ENCODE peak calls at places on chromosomes 11 and 22, in eight cellular contexts. One of them, this sample, is unnamed.
A peak's percentile ranks its signal among the peaks of the same experiment; 100 is the strongest.

GRCh38 chr22:33582822-33583400 is 337.4 kb downstream of the LARGE1 start:
- DNase-seq in left colon: no peak
- DNase-seq in AG04450: no peak
- DNase-seq in endothelial cell: no peak
- DNase-seq in Caco-2: no peak
- DNase-seq in GM12865: no peak
- DNase-seq in nephron progenitor cell: no peak
- DNase-seq in dorsolateral prefrontal cortex: no peak
- DNase-seq in this sample: no peak

GRCh38 chr11:7143908-7144307 is 55.1 kb downstream of the RBMXL2 start:
- DNase-seq in nephron progenitor cell: no peak
- DNase-seq in endothelial cell: no peak
- DNase-seq in Caco-2: no peak
- DNase-seq in GM12865: no peak
- DNase-seq in dorsolateral prefrontal cortex: no peak
- DNase-seq in AG04450: no peak
- DNase-seq in left colon: no peak
- DNase-seq in this sample: no peak

GRCh38 chr22:30969532-30970355 is 679 bp downstream of the TUG1 start:
- DNase-seq in endothelial cell: peak; percentile 50
- DNase-seq in GM12865: peak; percentile 80
- DNase-seq in nephron progenitor cell: no peak
- DNase-seq in Caco-2: peak; percentile 43
- DNase-seq in AG04450: no peak
- DNase-seq in left colon: peak; percentile 42
- DNase-seq in dorsolateral prefrontal cortex: no peak
- DNase-seq in this sample: no peak

GRCh38 chr11:69891421-69892236 is 72.4 kb upstream of the FGF3 start:
- DNase-seq in Caco-2: peak; percentile 65
- DNase-seq in dorsolateral prefrontal cortex: no peak
- DNase-seq in left colon: peak; percentile 87
- DNase-seq in nephron progenitor cell: no peak
- DNase-seq in AG04450: no peak
- DNase-seq in GM12865: no peak
- DNase-seq in endothelial cell: no peak
- DNase-seq in this sample: no peak

GRCh38 chr11:105179542-105180278 is 40.1 kb upstream of the CARD18 start:
- DNase-seq in dorsolateral prefrontal cortex: no peak
- DNase-seq in endothelial cell: no peak
- DNase-seq in nephron progenitor cell: no peak
- DNase-seq in left colon: no peak
- DNase-seq in AG04450: no peak
- DNase-seq in Caco-2: no peak
- DNase-seq in GM12865: no peak
- DNase-seq in this sample: no peak

GRCh38 chr11:92550411-92550810 is 325.8 kb downstream of the FAT3 start:
- DNase-seq in endothelial cell: no peak
- DNase-seq in nephron progenitor cell: no peak
- DNase-seq in GM12865: no peak
- DNase-seq in dorsolateral prefrontal cortex: no peak
- DNase-seq in left colon: no peak
- DNase-seq in AG04450: no peak
- DNase-seq in Caco-2: no peak
- DNase-seq in this sample: no peak

GRCh38 chr22:37079668-37080171 is 28.2 kb downstream of the KCTD17 start:
- DNase-seq in endothelial cell: no peak
- DNase-seq in left colon: peak; percentile 51
- DNase-seq in AG04450: no peak
- DNase-seq in GM12865: no peak
- DNase-seq in nephron progenitor cell: no peak
- DNase-seq in dorsolateral prefrontal cortex: no peak
- DNase-seq in Caco-2: no peak
- DNase-seq in this sample: no peak

GRCh38 chr11:8339592-8340022 is 75.9 kb upstream of the LMO1 start:
- DNase-seq in left colon: no peak
- DNase-seq in Caco-2: no peak
- DNase-seq in dorsolateral prefrontal cortex: no peak
- DNase-seq in AG04450: no peak
- DNase-seq in endothelial cell: no peak
- DNase-seq in GM12865: no peak
- DNase-seq in nephron progenitor cell: no peak
- DNase-seq in this sample: no peak

GRCh38 chr22:45155050-45155840 is 8.5 kb upstream of the NUP50 start:
- DNase-seq in dorsolateral prefrontal cortex: no peak
- DNase-seq in endothelial cell: no peak
- DNase-seq in AG04450: no peak
- DNase-seq in Caco-2: no peak
- DNase-seq in GM12865: no peak
- DNase-seq in nephron progenitor cell: no peak
- DNase-seq in left colon: no peak
- DNase-seq in this sample: no peak

GRCh38 chr22:20211409-20211996 is 56.6 kb downstream of the RTN4R start:
- DNase-seq in nephron progenitor cell: no peak
- DNase-seq in left colon: no peak
- DNase-seq in GM12865: no peak
- DNase-seq in Caco-2: no peak
- DNase-seq in dorsolateral prefrontal cortex: no peak
- DNase-seq in endothelial cell: no peak
- DNase-seq in AG04450: no peak
- DNase-seq in this sample: no peak

GRCh38 chr22:46609175-46609690 is 11.0 kb upstream of the GRAMD4 start:
- DNase-seq in nephron progenitor cell: no peak
- DNase-seq in AG04450: no peak
- DNase-seq in Caco-2: no peak
- DNase-seq in GM12865: no peak
- DNase-seq in endothelial cell: no peak
- DNase-seq in dorsolateral prefrontal cortex: no peak
- DNase-seq in left colon: peak; percentile 85
- DNase-seq in this sample: no peak

GRCh38 chr11:84498016-84498415 is 1129.1 kb downstream of the DLG2 start:
- DNase-seq in GM12865: no peak
- DNase-seq in left colon: no peak
- DNase-seq in AG04450: no peak
- DNase-seq in Caco-2: no peak
- DNase-seq in endothelial cell: no peak
- DNase-seq in dorsolateral prefrontal cortex: no peak
- DNase-seq in nephron progenitor cell: no peak
- DNase-seq in this sample: no peak

GRCh38 chr22:48268771-48269552 is 1506.5 kb downstream of the TBC1D22A start:
- DNase-seq in endothelial cell: no peak
- DNase-seq in dorsolateral prefrontal cortex: no peak
- DNase-seq in AG04450: no peak
- DNase-seq in nephron progenitor cell: no peak
- DNase-seq in GM12865: no peak
- DNase-seq in Caco-2: no peak
- DNase-seq in left colon: no peak
- DNase-seq in this sample: no peak

GRCh38 chr11:13668957-13669521 is 571 bp downstream of the FAR1 start:
- DNase-seq in GM12865: peak; percentile 80
- DNase-seq in left colon: peak; percentile 74
- DNase-seq in dorsolateral prefrontal cortex: no peak
- DNase-seq in nephron progenitor cell: peak; percentile 65
- DNase-seq in endothelial cell: peak; percentile 49
- DNase-seq in Caco-2: peak; percentile 55
- DNase-seq in AG04450: no peak
- DNase-seq in this sample: no peak

GRCh38 chr11:102957953-102958352 is 2.4 kb upstream of the MMP13 start:
- DNase-seq in Caco-2: no peak
- DNase-seq in dorsolateral prefrontal cortex: no peak
- DNase-seq in left colon: no peak
- DNase-seq in AG04450: no peak
- DNase-seq in GM12865: no peak
- DNase-seq in nephron progenitor cell: no peak
- DNase-seq in endothelial cell: no peak
- DNase-seq in this sample: no peak

GRCh38 chr11:61777234-61778090 is 14.9 kb downstream of the TMEM258 start:
- DNase-seq in Caco-2: no peak
- DNase-seq in AG04450: no peak
- DNase-seq in nephron progenitor cell: peak; percentile 52
- DNase-seq in GM12865: no peak
- DNase-seq in left colon: no peak
- DNase-seq in dorsolateral prefrontal cortex: no peak
- DNase-seq in endothelial cell: no peak
- DNase-seq in this sample: no peak

GRCh38 chr22:23181763-23182288 is 1.5 kb downstream of the BCR start:
- DNase-seq in left colon: no peak
- DNase-seq in GM12865: no peak
- DNase-seq in AG04450: no peak
- DNase-seq in endothelial cell: no peak
- DNase-seq in Caco-2: no peak
- DNase-seq in dorsolateral prefrontal cortex: no peak
- DNase-seq in nephron progenitor cell: no peak
- DNase-seq in this sample: no peak

GRCh38 chr11:18384157-18384641 is 10.2 kb upstream of the LDHA start:
- DNase-seq in dorsolateral prefrontal cortex: no peak
- DNase-seq in AG04450: peak; percentile 38
- DNase-seq in endothelial cell: no peak
- DNase-seq in left colon: peak; percentile 83
- DNase-seq in GM12865: no peak
- DNase-seq in Caco-2: peak; percentile 82
- DNase-seq in nephron progenitor cell: peak; percentile 16
- DNase-seq in this sample: peak; percentile 96

GRCh38 chr11:129279326-129280026 is 87.4 kb upstream of the ARHGAP32 start:
- DNase-seq in GM12865: peak; percentile 57
- DNase-seq in dorsolateral prefrontal cortex: peak; percentile 53
- DNase-seq in endothelial cell: peak; percentile 84
- DNase-seq in AG04450: no peak
- DNase-seq in nephron progenitor cell: peak; percentile 88
- DNase-seq in Caco-2: peak; percentile 94
- DNase-seq in left colon: peak; percentile 78
- DNase-seq in this sample: no peak

GRCh38 chr22:50674606-50675552 is 2.3 kb downstream of the SHANK3 start:
- DNase-seq in nephron progenitor cell: peak; percentile 77
- DNase-seq in Caco-2: peak; percentile 87
- DNase-seq in AG04450: no peak
- DNase-seq in GM12865: no peak
- DNase-seq in left colon: peak; percentile 76
- DNase-seq in dorsolateral prefrontal cortex: no peak
- DNase-seq in endothelial cell: peak; percentile 53
- DNase-seq in this sample: no peak

GRCh38 chr11:8025123-8025522 is 38.0 kb downstream of the EIF3F start:
- DNase-seq in Caco-2: no peak
- DNase-seq in AG04450: no peak
- DNase-seq in GM12865: no peak
- DNase-seq in nephron progenitor cell: no peak
- DNase-seq in endothelial cell: no peak
- DNase-seq in left colon: no peak
- DNase-seq in dorsolateral prefrontal cortex: no peak
- DNase-seq in this sample: no peak

GRCh38 chr11:43447124-43447523 is 88.4 kb downstream of the TTC17 start:
- DNase-seq in Caco-2: no peak
- DNase-seq in dorsolateral prefrontal cortex: no peak
- DNase-seq in GM12865: no peak
- DNase-seq in endothelial cell: no peak
- DNase-seq in left colon: no peak
- DNase-seq in AG04450: no peak
- DNase-seq in nephron progenitor cell: no peak
- DNase-seq in this sample: no peak

GRCh38 chr22:30047364-30047738 is 32.9 kb upstream of the HORMAD2 start:
- DNase-seq in GM12865: peak; percentile 29
- DNase-seq in nephron progenitor cell: no peak
- DNase-seq in endothelial cell: no peak
- DNase-seq in Caco-2: no peak
- DNase-seq in left colon: no peak
- DNase-seq in dorsolateral prefrontal cortex: no peak
- DNase-seq in AG04450: no peak
- DNase-seq in this sample: no peak

GRCh38 chr22:39388261-39389011 is 11.1 kb upstream of the TAB1 start:
- DNase-seq in Caco-2: no peak
- DNase-seq in left colon: peak; percentile 79
- DNase-seq in nephron progenitor cell: peak; percentile 97
- DNase-seq in AG04450: peak; percentile 55
- DNase-seq in endothelial cell: peak; percentile 89
- DNase-seq in GM12865: peak; percentile 87
- DNase-seq in dorsolateral prefrontal cortex: peak; percentile 67
- DNase-seq in this sample: peak; percentile 27

GRCh38 chr22:36026741-36027140 is 1.9 kb downstream of the RBFOX2 start:
- DNase-seq in GM12865: no peak
- DNase-seq in AG04450: no peak
- DNase-seq in endothelial cell: peak; percentile 16
- DNase-seq in Caco-2: no peak
- DNase-seq in dorsolateral prefrontal cortex: no peak
- DNase-seq in nephron progenitor cell: no peak
- DNase-seq in left colon: no peak
- DNase-seq in this sample: no peak

GRCh38 chr22:20781272-20781990 is 7.5 kb downstream of the SERPIND1 start:
- DNase-seq in endothelial cell: no peak
- DNase-seq in GM12865: no peak
- DNase-seq in dorsolateral prefrontal cortex: no peak
- DNase-seq in nephron progenitor cell: no peak
- DNase-seq in left colon: no peak
- DNase-seq in AG04450: no peak
- DNase-seq in Caco-2: no peak
- DNase-seq in this sample: no peak

GRCh38 chr22:42207918-42208317 is 62.5 kb downstream of the TCF20 start:
- DNase-seq in GM12865: no peak
- DNase-seq in nephron progenitor cell: no peak
- DNase-seq in endothelial cell: no peak
- DNase-seq in AG04450: no peak
- DNase-seq in Caco-2: no peak
- DNase-seq in left colon: no peak
- DNase-seq in dorsolateral prefrontal cortex: no peak
- DNase-seq in this sample: no peak

GRCh38 chr11:121466063-121466794 is 13.5 kb upstream of the SORL1-AS1 start:
- DNase-seq in dorsolateral prefrontal cortex: peak; percentile 78
- DNase-seq in nephron progenitor cell: peak; percentile 74
- DNase-seq in left colon: peak; percentile 98
- DNase-seq in endothelial cell: peak; percentile 78
- DNase-seq in GM12865: peak; percentile 73
- DNase-seq in AG04450: peak; percentile 76
- DNase-seq in Caco-2: peak; percentile 98
- DNase-seq in this sample: peak; percentile 74

GRCh38 chr11:14499178-14499559 is 442 bp downstream of the COPB1 start:
- DNase-seq in GM12865: peak; percentile 29
- DNase-seq in Caco-2: no peak
- DNase-seq in AG04450: no peak
- DNase-seq in left colon: peak; percentile 44
- DNase-seq in nephron progenitor cell: peak; percentile 57
- DNase-seq in endothelial cell: peak; percentile 36
- DNase-seq in dorsolateral prefrontal cortex: no peak
- DNase-seq in this sample: no peak

GRCh38 chr11:122646549-122647340 is 8.8 kb upstream of the UBASH3B start:
- DNase-seq in endothelial cell: no peak
- DNase-seq in left colon: no peak
- DNase-seq in Caco-2: no peak
- DNase-seq in dorsolateral prefrontal cortex: no peak
- DNase-seq in nephron progenitor cell: no peak
- DNase-seq in GM12865: no peak
- DNase-seq in AG04450: no peak
- DNase-seq in this sample: no peak

GRCh38 chr11:47225552-47226137 is 10.9 kb downstream of the DDB2 start:
- DNase-seq in nephron progenitor cell: no peak
- DNase-seq in Caco-2: no peak
- DNase-seq in GM12865: peak; percentile 67
- DNase-seq in endothelial cell: no peak
- DNase-seq in dorsolateral prefrontal cortex: no peak
- DNase-seq in left colon: no peak
- DNase-seq in AG04450: no peak
- DNase-seq in this sample: no peak

GRCh38 chr11:70080763-70081162 is 2.6 kb downstream of the ANO1 start:
- DNase-seq in left colon: no peak
- DNase-seq in endothelial cell: no peak
- DNase-seq in Caco-2: no peak
- DNase-seq in AG04450: no peak
- DNase-seq in dorsolateral prefrontal cortex: no peak
- DNase-seq in GM12865: no peak
- DNase-seq in nephron progenitor cell: no peak
- DNase-seq in this sample: no peak

GRCh38 chr11:12222099-12222751 is 111.8 kb downstream of the MICAL2 start:
- DNase-seq in left colon: peak; percentile 74
- DNase-seq in GM12865: no peak
- DNase-seq in nephron progenitor cell: no peak
- DNase-seq in endothelial cell: no peak
- DNase-seq in dorsolateral prefrontal cortex: peak; percentile 57
- DNase-seq in AG04450: no peak
- DNase-seq in Caco-2: peak; percentile 54
- DNase-seq in this sample: no peak